ENCODE peak calls at places on chromosomes 7 and 10, in ten cellular contexts. R is osteocyte, S is kidney epithelial cell, N is stomach, G is astrocyte of the spinal cord, Q is epithelial cell of esophagus, D is nephron progenitor cell, V is progenitor cell of endocrine pancreas, I is foreskin fibroblast, H is A549. Z is an unnamed sample.

GRCh38 chr10:84138478-84139125 is 707 bp upstream of the GHITM start:
- DNase-seq in G (no peak), H (peak), N (peak), V (no peak), D (no peak), I (no peak), Q (peak), S (no peak), R (no peak), Z (no peak)

GRCh38 chr7:44057181-44057848 is 8.1 kb downstream of the PGAM2 start:
- DNase-seq in Q (no peak), D (no peak), V (no peak), N (no peak), G (no peak), R (no peak), H (no peak), I (no peak), S (no peak), Z (peak)

GRCh38 chr7:11605749-11606148 is 226.2 kb downstream of the THSD7A start:
- DNase-seq in D (no peak), S (no peak), H (no peak), V (no peak), R (no peak), G (no peak), Q (no peak), N (no peak), I (no peak), Z (no peak)

GRCh38 chr7:69431626-69432025 is 166.6 kb upstream of the AUTS2 start:
- DNase-seq in R (no peak), N (no peak), Q (no peak), D (no peak), I (no peak), S (no peak), V (no peak), H (no peak), G (no peak), Z (no peak)

GRCh38 chr7:41579961-41580935 is 122.6 kb downstream of the INHBA start:
- DNase-seq in S (peak), I (peak), N (no peak), R (no peak), Q (peak), D (no peak), G (peak), V (no peak), H (peak), Z (no peak)

GRCh38 chr10:2137549-2138174 is 400.3 kb upstream of the ADARB2 start:
- DNase-seq in V (no peak), N (no peak), D (peak), Q (peak), S (no peak), G (peak), R (no peak), H (peak), I (no peak), Z (no peak)

GRCh38 chr7:108396094-108396493 is 60.1 kb downstream of the NRCAM start:
- DNase-seq in R (no peak), S (no peak), H (no peak), I (no peak), D (no peak), V (no peak), G (no peak), Q (no peak), N (no peak), Z (no peak)

GRCh38 chr7:151245360-151246160 is 2.9 kb downstream of the SMARCD3 start:
- DNase-seq in Q (peak), N (peak), V (peak), R (no peak), I (peak), H (no peak), S (no peak), D (peak), G (no peak), Z (no peak)

GRCh38 chr7:5284304-5285281 is 1.9 kb downstream of the SLC29A4 start:
- DNase-seq in Q (peak), R (peak), V (peak), I (peak), N (peak), S (no peak), H (peak), G (peak), D (peak), Z (no peak)

GRCh38 chr10:118668228-118668952 is 72.9 kb upstream of the PRLHR start:
- DNase-seq in D (no peak), H (no peak), S (no peak), G (no peak), I (no peak), R (no peak), V (no peak), N (no peak), Q (no peak), Z (no peak)

GRCh38 chr7:70674268-70675025 is 457.5 kb upstream of the GALNT17 start:
- DNase-seq in V (no peak), R (no peak), D (no peak), N (no peak), S (no peak), I (no peak), Q (no peak), H (no peak), G (peak), Z (no peak)

GRCh38 chr10:30803901-30804322 is 174.4 kb upstream of the LYZL2 start:
- DNase-seq in V (no peak), Q (peak), S (no peak), D (no peak), G (peak), R (no peak), N (no peak), I (peak), H (no peak), Z (no peak)

GRCh38 chr10:14009315-14010082 is 321.2 kb downstream of the FRMD4A start:
- DNase-seq in V (no peak), H (no peak), I (peak), D (peak), S (no peak), Q (peak), G (peak), N (no peak), R (no peak), Z (no peak)

GRCh38 chr10:50312464-50313437 is 61.4 kb upstream of the ASAH2 start:
- DNase-seq in Q (peak), H (no peak), V (no peak), G (peak), D (no peak), N (no peak), R (no peak), S (no peak), I (peak), Z (no peak)

GRCh38 chr10:4984971-4985594 is 18.6 kb downstream of the AKR1C2 start:
- DNase-seq in V (no peak), H (peak), R (no peak), S (peak), G (no peak), Q (peak), N (no peak), D (no peak), I (peak), Z (no peak)

GRCh38 chr7:92520024-92520423 is 8.3 kb downstream of the PEX1 start:
- DNase-seq in I (no peak), H (no peak), R (no peak), N (no peak), D (no peak), V (no peak), Q (no peak), S (no peak), G (no peak), Z (no peak)

GRCh38 chr7:84190016-84190705 is 4.4 kb downstream of the SEMA3A start:
- DNase-seq in H (no peak), Q (no peak), I (peak), V (no peak), G (peak), N (no peak), R (no peak), S (no peak), D (no peak), Z (no peak)

GRCh38 chr10:132544744-132545658 is 7.4 kb downstream of the INPP5A start:
- DNase-seq in S (no peak), I (peak), V (no peak), R (no peak), H (no peak), Q (no peak), G (no peak), D (no peak), N (no peak), Z (no peak)

GRCh38 chr7:123643495-123644428 is 11.9 kb upstream of the LMOD2 start:
- DNase-seq in H (peak), S (peak), V (no peak), N (no peak), D (peak), Q (peak), I (peak), R (no peak), G (peak), Z (no peak)

GRCh38 chr10:29540016-29540415 is 94.8 kb downstream of the SVIL start:
- DNase-seq in D (no peak), Q (no peak), G (no peak), N (no peak), H (no peak), R (peak), V (no peak), S (no peak), I (no peak), Z (no peak)

GRCh38 chr10:123945506-123945905 is 53.9 kb upstream of the CPXM2 start:
- DNase-seq in Q (peak), R (no peak), D (no peak), I (peak), N (no peak), V (no peak), S (no peak), H (peak), G (no peak), Z (no peak)

GRCh38 chr10:62924344-62924748 is 108.2 kb upstream of the EGR2 start:
- DNase-seq in I (no peak), R (no peak), D (peak), G (no peak), V (peak), S (no peak), H (no peak), Q (peak), N (no peak), Z (no peak)

GRCh38 chr10:35092851-35093250 is 2.7 kb upstream of the CUL2 start:
- DNase-seq in V (no peak), Q (no peak), N (no peak), G (no peak), S (no peak), R (no peak), D (no peak), H (peak), I (no peak), Z (peak)
- TF ChIP-seq CTCF in V (no peak), Q (no peak), N (no peak), G (no peak), S (no peak), R (no peak), D (no peak), H (no peak), I (no peak), Z (no peak)

DNA sequence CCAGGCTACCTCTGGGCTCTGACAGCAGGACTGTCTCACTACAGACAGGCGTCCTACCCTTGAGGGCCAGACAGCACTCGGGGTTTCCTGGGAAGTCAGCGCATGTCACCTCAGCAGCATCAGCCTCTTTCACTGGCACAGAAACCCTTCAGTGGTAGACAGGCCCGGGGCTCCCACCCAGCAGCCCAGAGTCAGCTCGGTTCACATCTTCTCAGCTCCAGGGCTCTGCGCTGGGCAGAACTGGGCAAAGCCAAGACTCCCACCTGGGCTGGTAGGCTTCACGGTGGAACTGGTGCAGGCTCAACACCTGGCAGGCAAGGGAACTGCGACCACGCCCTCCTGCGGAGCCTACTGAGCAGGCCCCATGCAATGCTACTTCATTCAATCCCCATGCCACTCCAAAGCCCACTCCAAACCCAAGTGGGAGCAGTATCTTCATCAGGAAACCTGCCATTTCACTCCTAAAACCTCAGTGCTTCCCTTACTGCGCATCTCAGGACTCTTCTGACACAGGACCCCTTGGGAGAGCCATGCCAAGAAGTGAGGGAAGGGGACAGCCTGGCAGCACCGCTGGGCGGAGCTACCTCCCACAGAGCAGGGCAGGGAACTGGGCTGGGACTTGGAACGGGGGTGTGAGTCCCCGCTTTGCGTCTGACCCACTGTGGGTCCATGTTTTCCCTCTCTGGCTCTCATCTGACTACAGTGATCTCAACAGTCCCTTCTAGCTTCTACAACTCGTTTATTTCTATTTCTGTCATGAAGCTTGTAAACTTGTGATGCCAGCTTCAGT is 60.4 kb downstream of the SCRN1 start:
- DNase-seq in N (no peak), H (no peak), G (no peak), D (no peak), Q (no peak), S (no peak), V (no peak), I (no peak), R (peak), Z (no peak)
- TF ChIP-seq CTCF in N (no peak), H (no peak), G (no peak), D (no peak), Q (no peak), S (no peak), V (no peak), I (no peak), R (no peak), Z (no peak)

GRCh38 chr7:95394370-95394769 is 1.8 kb downstream of the PON3 start:
- DNase-seq in G (no peak), H (no peak), R (no peak), D (no peak), I (no peak), S (no peak), V (no peak), Q (no peak), N (no peak), Z (no peak)

GRCh38 chr7:95397381-95397780 is 1.2 kb upstream of the PON3 start:
- DNase-seq in N (no peak), G (no peak), S (no peak), H (no peak), D (no peak), Q (no peak), V (no peak), I (no peak), R (no peak), Z (no peak)

GRCh38 chr7:95395755-95396135 is 430 bp downstream of the PON3 start:
- DNase-seq in G (no peak), S (no peak), Q (no peak), V (no peak), D (no peak), N (no peak), H (no peak), I (no peak), R (no peak), Z (no peak)

GRCh38 chr7:95398155-95398940 is 2.2 kb upstream of the PON3 start:
- DNase-seq in I (no peak), Q (no peak), H (no peak), N (no peak), G (no peak), R (no peak), V (no peak), D (no peak), S (no peak), Z (no peak)

DNA sequence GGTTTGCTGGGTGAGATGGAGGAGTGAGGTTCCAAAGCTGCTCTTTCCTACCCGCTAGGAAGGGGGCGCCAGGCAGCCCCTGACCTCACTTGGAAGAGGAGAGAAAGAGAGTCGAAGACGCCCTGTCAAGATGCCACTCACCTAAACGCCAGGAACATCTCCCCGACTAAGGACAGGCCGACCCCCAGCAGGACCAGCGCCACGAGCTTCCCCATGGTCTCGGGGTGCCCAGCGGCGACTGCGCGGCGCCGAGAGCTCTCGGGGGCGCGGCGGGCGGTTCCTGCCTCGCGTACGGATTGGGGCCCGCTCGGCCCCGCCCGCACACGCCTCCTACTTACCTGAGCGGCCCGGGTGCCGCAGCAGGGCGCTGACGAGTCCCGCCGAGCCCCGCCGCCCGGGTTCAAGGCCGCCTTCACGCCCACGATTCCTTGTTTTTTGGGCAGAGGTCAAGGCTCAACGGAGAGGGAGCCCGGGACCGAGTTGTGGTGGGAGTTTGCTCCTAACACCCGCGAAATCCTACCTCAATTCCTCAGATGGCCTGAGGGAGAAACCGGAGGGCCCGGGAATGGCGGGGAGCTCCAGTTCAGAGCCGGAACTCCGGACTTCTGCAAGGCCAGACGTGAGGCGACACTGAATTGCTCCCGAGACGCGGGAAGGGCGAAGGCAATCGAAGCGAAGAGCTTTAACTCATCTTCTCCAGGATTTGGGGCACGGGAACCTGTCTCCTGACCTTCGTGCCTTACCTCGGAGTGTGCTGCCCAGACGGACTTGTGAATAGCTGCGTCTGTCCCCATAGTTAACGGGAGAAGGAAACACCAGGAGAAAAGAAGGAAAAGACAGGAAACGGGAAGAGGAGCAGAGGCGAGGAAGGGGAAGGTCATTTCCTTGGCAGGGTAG is at the start of gene PON3:
- DNase-seq in N (peak), D (no peak), S (no peak), H (peak), Q (peak), V (no peak), I (peak), R (no peak), G (no peak), Z (no peak)
- TF ChIP-seq CTCF in N (no peak), D (no peak), S (no peak), H (peak), Q (peak), V (no peak), I (no peak), R (no peak), G (no peak), Z (no peak)

GRCh38 chr7:29623976-29624375 is 60.3 kb downstream of the PRR15 start:
- DNase-seq in R (no peak), S (no peak), Q (peak), H (no peak), I (peak), V (no peak), N (no peak), D (no peak), G (no peak), Z (no peak)

GRCh38 chr7:29619848-29620247 is 56.2 kb downstream of the PRR15 start:
- DNase-seq in D (no peak), I (no peak), R (no peak), N (no peak), V (no peak), H (no peak), Q (no peak), G (no peak), S (no peak), Z (no peak)

GRCh38 chr7:29619111-29619510 is 55.5 kb downstream of the PRR15 start:
- DNase-seq in V (no peak), D (no peak), Q (no peak), N (no peak), R (no peak), I (no peak), H (no peak), S (no peak), G (no peak), Z (no peak)

GRCh38 chr7:29622335-29623265 is 59.0 kb downstream of the PRR15 start:
- DNase-seq in N (no peak), G (peak), I (peak), D (no peak), Q (peak), R (no peak), S (peak), H (peak), V (no peak), Z (no peak)

GRCh38 chr7:29620531-29620930 is 56.9 kb downstream of the PRR15 start:
- DNase-seq in I (no peak), V (no peak), S (no peak), N (no peak), G (no peak), D (no peak), R (no peak), Q (peak), H (no peak), Z (no peak)
- TF ChIP-seq CTCF in I (no peak), V (no peak), S (no peak), N (no peak), G (no peak), D (no peak), R (no peak), Q (no peak), H (no peak), Z (no peak)